ENCODE peak calls at places on chromosomes 16 and 17, in ten cellular contexts. G is heart left ventricle; B is left ventricle myocardium inferior; Z is PC-9; K is esophagus squamous epithelium; U is adrenal gland; A is cardiac muscle cell; D is fibroblast of lung; M is CD8-positive, alpha-beta T cell; F is CD8-positive, alpha-beta memory T cell. E is an unnamed sample.

GRCh38 chr16:11792404-11793260 is 4.4 kb downstream of the ZC3H7A start:
- DNase-seq in G (peak; percentile 27), B (no peak), Z (no peak), K (no peak), U (peak; percentile 76), A (peak; percentile 48), D (no peak), M (no peak), F (no peak), E (no peak)

GRCh38 chr16:6206080-6206479 is 1108.5 kb upstream of the EEF2KMT start:
- DNase-seq in G (no peak), B (no peak), Z (no peak), K (no peak), U (no peak), A (no peak), D (no peak), M (no peak), F (no peak), E (no peak)

GRCh38 chr17:17844500-17844899 is 7.7 kb upstream of the SREBF1 start:
- DNase-seq in G (no peak), B (no peak), Z (no peak), K (no peak), U (no peak), A (no peak), D (no peak), M (no peak), F (no peak), E (no peak)

GRCh38 chr16:23836404-23837291 is 865 bp downstream of the PRKCB start:
- DNase-seq in G (peak; percentile 74), B (peak; percentile 19), Z (no peak), K (no peak), U (no peak), A (peak; percentile 32), D (no peak), M (peak; percentile 37), F (peak; percentile 75), E (peak; percentile 27)

GRCh38 chr16:79286646-79287423 is 313.7 kb downstream of the MAF start:
- DNase-seq in G (peak; percentile 80), B (peak; percentile 51), Z (no peak), K (no peak), U (peak; percentile 60), A (no peak), D (no peak), M (no peak), F (peak; percentile 58), E (no peak)

GRCh38 chr17:2594657-2595085 is 1.2 kb downstream of the PAFAH1B1 start:
- DNase-seq in G (no peak), B (no peak), Z (no peak), K (no peak), U (no peak), A (peak; percentile 36), D (no peak), M (no peak), F (peak; percentile 48), E (no peak)

GRCh38 chr17:7834554-7834890 is 505 bp downstream of the KDM6B start:
- DNase-seq in G (peak; percentile 81), B (peak; percentile 76), Z (no peak), K (no peak), U (peak; percentile 84), A (no peak), D (no peak), M (peak; percentile 53), F (peak; percentile 84), E (peak; percentile 63)

GRCh38 chr17:35559495-35559894 is 1.1 kb downstream of the SLFN14 start:
- DNase-seq in G (no peak), B (no peak), Z (no peak), K (no peak), U (no peak), A (no peak), D (no peak), M (no peak), F (no peak), E (no peak)

GRCh38 chr16:10668322-10669045 is 26.2 kb downstream of the TEKT5 start:
- DNase-seq in G (no peak), B (no peak), Z (no peak), K (no peak), U (no peak), A (peak; percentile 10), D (peak; percentile 10), M (no peak), F (no peak), E (no peak)

GRCh38 chr17:19728114-19728495 is 11.7 kb upstream of the SLC47A2 start:
- DNase-seq in G (peak; percentile 91), B (peak; percentile 88), Z (peak; percentile 89), K (no peak), U (peak; percentile 95), A (peak; percentile 81), D (peak; percentile 50), M (no peak), F (no peak), E (no peak)

GRCh38 chr17:78358538-78359215 is 1.2 kb downstream of the SOCS3 start:
- DNase-seq in G (no peak), B (no peak), Z (no peak), K (no peak), U (no peak), A (peak; percentile 62), D (peak; percentile 76), M (no peak), F (no peak), E (no peak)

GRCh38 chr17:45277992-45278391 is 16.1 kb upstream of the SPATA32 start:
- DNase-seq in G (no peak), B (peak; percentile 47), Z (no peak), K (no peak), U (no peak), A (peak; percentile 42), D (peak; percentile 81), M (no peak), F (no peak), E (no peak)

GRCh38 chr17:62110923-62111484 is 45.9 kb upstream of the MED13 start:
- DNase-seq in G (no peak), B (no peak), Z (no peak), K (no peak), U (no peak), A (no peak), D (no peak), M (no peak), F (no peak), E (no peak)

GRCh38 chr17:78322858-78323455 is 36.9 kb downstream of the SOCS3 start:
- DNase-seq in G (peak; percentile 83), B (peak; percentile 85), Z (no peak), K (no peak), U (peak; percentile 56), A (no peak), D (no peak), M (no peak), F (no peak), E (no peak)

GRCh38 chr17:8503807-8504206 is 68.1 kb downstream of the NDEL1 start:
- DNase-seq in G (no peak), B (no peak), Z (no peak), K (no peak), U (peak; percentile 78), A (no peak), D (no peak), M (no peak), F (no peak), E (no peak)

GRCh38 chr17:75271233-75271954 is 363 bp upstream of the MIF4GD start:
- DNase-seq in G (peak; percentile 92), B (peak; percentile 85), Z (no peak), K (no peak), U (peak; percentile 82), A (peak; percentile 89), D (no peak), M (peak; percentile 88), F (peak; percentile 91), E (peak; percentile 74)

GRCh38 chr17:62760059-62760887 is 47.8 kb downstream of the MARCHF10 start:
- DNase-seq in G (no peak), B (no peak), Z (peak; percentile 75), K (no peak), U (no peak), A (no peak), D (peak; percentile 75), M (no peak), F (no peak), E (no peak)

GRCh38 chr17:4365628-4366311 is 705 bp downstream of the UBE2G1 start:
- DNase-seq in G (peak; percentile 74), B (peak; percentile 37), Z (no peak), K (no peak), U (peak; percentile 57), A (peak; percentile 68), D (peak; percentile 11), M (no peak), F (peak; percentile 60), E (no peak)

GRCh38 chr16:46947900-46948547 is 25.4 kb downstream of the DNAJA2 start:
- DNase-seq in G (no peak), B (no peak), Z (peak; percentile 41), K (no peak), U (no peak), A (peak; percentile 58), D (peak; percentile 26), M (no peak), F (no peak), E (no peak)
- H3K4me3 ChIP-seq in G (no peak overlapping the region), B (no peak overlapping the region), Z (no peak overlapping the region), K (no peak overlapping the region), U (no peak overlapping the region), A (no peak overlapping the region), D (no peak overlapping the region), M (no peak overlapping the region), F (no peak overlapping the region), E (no peak overlapping the region)

GRCh38 chr16:35525979-35526590 is 2066.7 kb downstream of the TP53TG3F start:
- DNase-seq in G (no peak), B (no peak), Z (peak; percentile 41), K (no peak), U (no peak), A (no peak), D (no peak), M (no peak), F (no peak), E (no peak)
- H3K9me3 ChIP-seq in G (no peaks in the 10 kb centered on the region), B (peaks cover 4% of the 10 kb centered on the region), Z (no peaks in the 10 kb centered on the region), K (no peaks in the 10 kb centered on the region), U (no peaks in the 10 kb centered on the region), A (no peaks in the 10 kb centered on the region), D (no peaks in the 10 kb centered on the region), M (no peaks in the 10 kb centered on the region), F (no peaks in the 10 kb centered on the region), E (no peaks in the 10 kb centered on the region)

DNA sequence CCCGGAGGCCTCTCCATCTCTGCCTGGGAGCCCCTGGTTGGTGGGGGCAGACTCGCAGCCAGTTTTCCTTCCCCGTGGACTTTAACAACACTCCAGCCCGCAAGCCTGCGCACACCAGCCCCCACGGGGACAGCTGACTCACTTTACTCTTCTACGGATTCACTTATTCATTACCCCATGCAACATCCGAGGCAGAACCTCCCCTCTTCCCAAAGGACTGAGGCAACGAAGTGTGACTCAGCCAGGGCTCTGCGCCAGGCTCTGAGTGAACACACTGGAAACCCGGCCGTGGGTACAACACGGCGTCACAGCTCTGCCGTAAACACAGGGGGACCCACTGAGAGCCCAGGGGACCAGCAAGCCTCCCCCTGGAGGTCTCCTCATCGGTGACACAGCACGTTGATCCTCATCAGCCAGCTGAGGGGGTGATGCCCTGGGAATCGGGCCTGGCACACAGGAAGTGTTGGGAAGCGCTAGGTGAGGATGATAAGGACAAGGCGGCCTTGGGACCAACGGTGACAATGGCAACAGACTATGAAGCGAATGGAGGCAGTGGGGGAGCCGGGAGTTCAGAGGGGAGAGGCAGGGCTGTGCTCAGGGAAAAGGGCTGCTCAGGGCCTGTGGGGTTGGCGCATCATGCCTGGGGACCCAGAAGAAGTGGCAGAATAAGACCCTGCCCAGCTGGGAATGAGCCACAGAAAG is 14.6 kb downstream of the COTL1 start:
- DNase-seq in G (peak; percentile 85), B (peak; percentile 76), Z (no peak), K (no peak), U (peak; percentile 95), A (no peak), D (peak; percentile 98), M (no peak), F (peak; percentile 67), E (peak; percentile 59)
- H3K36me3 ChIP-seq in G (no peaks in the 10 kb centered on the region), B (no peaks in the 10 kb centered on the region), Z (peaks cover 7% of the 10 kb centered on the region), K (no peaks in the 10 kb centered on the region), U (no peaks in the 10 kb centered on the region), A (no peaks in the 10 kb centered on the region), D (peaks cover 9% of the 10 kb centered on the region), M (no peaks in the 10 kb centered on the region), F (no peaks in the 10 kb centered on the region), E (peaks cover 7% of the 10 kb centered on the region)

GRCh38 chr17:79429864-79430494 is 180.9 kb downstream of the RBFOX3 start:
- DNase-seq in G (no peak), B (no peak), Z (no peak), K (no peak), U (no peak), A (no peak), D (no peak), M (no peak), F (no peak), E (no peak)
- H3K4me3 ChIP-seq in G (no peak overlapping the region), B (no peak overlapping the region), Z (no peak overlapping the region), K (no peak overlapping the region), U (no peak overlapping the region), A (no peak overlapping the region), D (no peak overlapping the region), M (no peak overlapping the region), F (no peak overlapping the region), E (no peak overlapping the region)